ENCODE peak calls at places on chromosomes 3 and 15, in six cellular contexts. U, L, Y, G, X and T are unnamed samples.

GRCh38 chr3:117531078-117531477 is 821.5 kb downstream of the TUSC7 start:
- DNase-seq in U (no peak), L (no peak), Y (no peak), G (no peak), X (no peak), T (no peak)

GRCh38 chr15:78225783-78226541 is 8.4 kb downstream of the ACSBG1 start:
- DNase-seq in U (no peak), L (no peak), Y (peak; percentile 40), G (no peak), X (no peak), T (no peak)

GRCh38 chr15:63931556-63931955 is 97.8 kb upstream of the HERC1 start:
- DNase-seq in U (no peak), L (no peak), Y (no peak), G (no peak), X (no peak), T (no peak)

GRCh38 chr15:63385911-63386531 is 4.4 kb upstream of the CA12 start:
- DNase-seq in U (no peak), L (no peak), Y (no peak), G (no peak), X (no peak), T (peak; percentile 92)

GRCh38 chr15:38941399-38941953 is 376.9 kb upstream of the RASGRP1 start:
- DNase-seq in U (no peak), L (no peak), Y (peak; percentile 34), G (no peak), X (no peak), T (no peak)

GRCh38 chr3:77563012-77563411 is 523.1 kb downstream of the ROBO2 start:
- DNase-seq in U (no peak), L (no peak), Y (no peak), G (no peak), X (no peak), T (no peak)

GRCh38 chr3:58463181-58463941 is 28.5 kb upstream of the KCTD6 start:
- DNase-seq in U (peak; percentile 81), L (peak; percentile 50), Y (peak; percentile 94), G (peak; percentile 24), X (peak; percentile 44), T (peak; percentile 60)

GRCh38 chr3:11452988-11453847 is 181.0 kb downstream of the ATG7 start:
- DNase-seq in U (peak; percentile 56), L (no peak), Y (peak; percentile 80), G (no peak), X (no peak), T (no peak)

GRCh38 chr3:53820084-53820483 is 26.1 kb downstream of the CHDH start:
- DNase-seq in U (no peak), L (no peak), Y (no peak), G (no peak), X (no peak), T (no peak)

GRCh38 chr3:10219737-10220136 is 28.5 kb upstream of the TATDN2 start:
- DNase-seq in U (no peak), L (no peak), Y (no peak), G (no peak), X (no peak), T (no peak)

GRCh38 chr3:70963412-70963811 is 620.1 kb downstream of the FOXP1 start:
- DNase-seq in U (no peak), L (no peak), Y (no peak), G (no peak), X (no peak), T (no peak)

GRCh38 chr3:42601898-42602581 is 1.6 kb downstream of the NKTR start:
- DNase-seq in U (no peak), L (no peak), Y (peak; percentile 54), G (no peak), X (peak; percentile 23), T (no peak)

GRCh38 chr3:15903776-15904720 is 106.3 kb upstream of the ANKRD28 start:
- DNase-seq in U (peak; percentile 77), L (no peak), Y (peak; percentile 61), G (no peak), X (no peak), T (no peak)

GRCh38 chr3:195154793-195155535 is 116.0 kb downstream of the XXYLT1 start:
- DNase-seq in U (peak; percentile 82), L (no peak), Y (peak; percentile 85), G (no peak), X (no peak), T (no peak)

GRCh38 chr3:128931046-128931445 is 51.6 kb downstream of the ACAD9 start:
- DNase-seq in U (peak; percentile 21), L (no peak), Y (no peak), G (no peak), X (no peak), T (no peak)

GRCh38 chr3:143617050-143617449 is 231.2 kb downstream of the SLC9A9 start:
- DNase-seq in U (no peak), L (no peak), Y (no peak), G (no peak), X (no peak), T (no peak)

GRCh38 chr15:65081758-65082157 is 5.2 kb downstream of the KBTBD13 start:
- DNase-seq in U (no peak), L (no peak), Y (peak; percentile 36), G (no peak), X (no peak), T (no peak)

GRCh38 chr3:113485161-113485609 is 29.8 kb downstream of the SPICE1 start:
- DNase-seq in U (no peak), L (peak; percentile 35), Y (no peak), G (peak; percentile 13), X (peak; percentile 48), T (no peak)

GRCh38 chr3:154684440-154684839 is 254.4 kb upstream of the GPR149 start:
- DNase-seq in U (no peak), L (no peak), Y (no peak), G (no peak), X (no peak), T (no peak)

GRCh38 chr3:177357352-177358084 is 160.2 kb upstream of the TBL1XR1 start:
- DNase-seq in U (peak; percentile 51), L (no peak), Y (peak; percentile 85), G (no peak), X (no peak), T (peak; percentile 90)

GRCh38 chr15:68788265-68788624 is 32.5 kb downstream of the ANP32A start:
- DNase-seq in U (no peak), L (no peak), Y (no peak), G (no peak), X (no peak), T (no peak)
- H3K27ac ChIP-seq in U (no peak overlapping the region), L (no peak overlapping the region), Y (no peak overlapping the region), G (peak overlapping the region; percentile 8), X (peak overlapping the region; percentile 23), T (no peak overlapping the region)

DNA sequence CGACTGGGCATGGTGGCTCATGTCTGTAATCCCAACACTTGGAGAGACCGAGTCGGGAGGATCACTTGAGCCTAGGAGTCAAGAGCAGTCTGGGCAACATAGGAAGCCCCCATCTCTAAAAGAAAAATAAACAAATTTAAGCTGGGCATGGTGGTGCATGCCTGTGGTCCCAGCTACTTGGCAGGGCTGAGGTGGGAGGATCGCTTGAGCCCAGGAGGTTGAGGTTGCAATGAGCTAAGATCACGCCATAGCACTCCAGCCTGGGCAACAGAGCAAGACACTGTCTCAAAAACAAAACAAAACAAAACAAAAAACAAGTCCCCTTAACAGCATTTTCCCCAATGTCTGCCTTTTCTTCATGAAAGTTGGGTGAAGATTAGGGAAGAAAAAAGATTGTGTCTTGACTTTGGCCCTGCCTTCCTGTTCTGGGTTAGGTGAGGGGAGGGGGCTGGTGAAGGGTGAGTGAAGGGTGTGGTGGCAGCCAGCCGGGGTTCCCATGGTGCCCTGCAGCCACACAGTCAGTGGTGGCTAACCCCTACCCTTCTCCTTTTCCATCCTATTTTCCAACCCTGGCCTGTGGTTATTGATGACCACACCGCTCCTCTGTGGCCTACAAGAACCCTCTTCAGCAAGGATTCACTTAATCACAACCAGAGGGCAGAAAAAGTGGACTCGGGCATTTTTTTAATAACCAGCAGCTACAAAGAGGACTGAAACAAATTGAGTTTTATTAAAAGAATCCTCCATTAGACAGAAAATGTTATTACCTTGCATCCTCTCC is 28.4 kb upstream of the SMAD3 start:
- DNase-seq in U (no peak), L (no peak), Y (no peak), G (no peak), X (no peak), T (no peak)
- H3K27ac ChIP-seq in U (no peak overlapping the region), L (no peak overlapping the region), Y (no peak overlapping the region), G (no peak overlapping the region), X (no peak overlapping the region), T (no peak overlapping the region)

GRCh38 chr3:52247455-52248164 is 2.1 kb downstream of the PPM1M start:
- DNase-seq in U (no peak), L (no peak), Y (no peak), G (no peak), X (no peak), T (no peak)
- H3K27ac ChIP-seq in U (no peak overlapping the region), L (peak overlapping the region; percentile 90), Y (no peak overlapping the region), G (peak overlapping the region; percentile 95), X (peak overlapping the region; percentile 91), T (no peak overlapping the region)

GRCh38 chr15:67548532-67548852 is 6.0 kb downstream of the MAP2K5 start:
- DNase-seq in U (no peak), L (no peak), Y (no peak), G (no peak), X (no peak), T (no peak)
- H3K27ac ChIP-seq in U (no peak overlapping the region), L (no peak overlapping the region), Y (peak overlapping the region; percentile 69), G (no peak overlapping the region), X (no peak overlapping the region), T (no peak overlapping the region)

GRCh38 chr15:90586948-90587347 is 57.2 kb downstream of the CRTC3 start:
- DNase-seq in U (no peak), L (no peak), Y (no peak), G (no peak), X (no peak), T (no peak)

GRCh38 chr15:90582553-90582952 is 52.8 kb downstream of the CRTC3 start:
- DNase-seq in U (no peak), L (no peak), Y (no peak), G (no peak), X (no peak), T (no peak)

GRCh38 chr15:90585863-90586262 is 56.1 kb downstream of the CRTC3 start:
- DNase-seq in U (no peak), L (no peak), Y (peak; percentile 45), G (no peak), X (no peak), T (no peak)

GRCh38 chr15:90583471-90584252 is 53.9 kb downstream of the CRTC3 start:
- DNase-seq in U (no peak), L (no peak), Y (no peak), G (no peak), X (no peak), T (no peak)

GRCh38 chr15:90584841-90585240 is 55.1 kb downstream of the CRTC3 start:
- DNase-seq in U (no peak), L (no peak), Y (no peak), G (no peak), X (no peak), T (no peak)
- H3K27ac ChIP-seq in U (no peak overlapping the region), L (no peak overlapping the region), Y (no peak overlapping the region), G (no peak overlapping the region), X (no peak overlapping the region), T (no peak overlapping the region)

GRCh38 chr3:188584958-188585689 is 431.2 kb downstream of the LPP start:
- DNase-seq in U (no peak), L (no peak), Y (peak; percentile 35), G (no peak), X (no peak), T (no peak)
- H3K27ac ChIP-seq in U (no peak overlapping the region), L (no peak overlapping the region), Y (peak overlapping the region; percentile 46), G (no peak overlapping the region), X (no peak overlapping the region), T (peak overlapping the region; percentile 78)

DNA sequence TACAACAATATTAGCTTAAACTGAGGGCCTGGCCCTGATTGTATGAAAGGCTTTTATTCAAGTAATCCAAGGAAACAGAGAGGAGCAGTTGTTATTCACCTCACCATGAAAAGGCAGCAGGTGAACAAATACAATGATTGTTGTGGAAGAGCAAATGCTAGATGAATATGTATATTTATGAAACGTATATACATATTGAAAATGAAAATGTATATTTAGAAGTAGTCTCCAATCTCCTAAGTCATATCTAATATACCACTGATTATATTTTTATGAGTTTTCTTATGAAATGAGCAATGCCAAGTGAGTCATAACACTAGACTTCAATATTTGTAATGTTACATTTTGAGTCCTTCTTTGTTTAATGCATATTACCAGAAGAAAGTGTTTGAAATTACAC is 116.2 kb upstream of the KCNMB2 start:
- DNase-seq in U (no peak), L (no peak), Y (peak; percentile 23), G (no peak), X (no peak), T (no peak)
- H3K27ac ChIP-seq in U (no peak overlapping the region), L (no peak overlapping the region), Y (no peak overlapping the region), G (no peak overlapping the region), X (no peak overlapping the region), T (no peak overlapping the region)